ENCODE peak calls at places on chromosome 17, in five cellular contexts. One of them, this sample, is unnamed.

GRCh38 chr17:76341301-76341700 is 12.4 kb downstream of the PRPSAP1 start:
- DNase-seq in stimulated activated CD8-positive, alpha-beta memory T cell treated with anti-CD3 and anti-CD28 coated beads, Interleukin-15, amount 100 ng/mL, for 24 hours: no peak
- DNase-seq in CD4-positive, alpha-beta T cell: no peak
- DNase-seq in cardiac fibroblast: no peak
- DNase-seq in left colon: no peak
- DNase-seq in this sample: no peak

GRCh38 chr17:36808181-36808661 is 129.1 kb upstream of the LHX1 start:
- DNase-seq in stimulated activated CD8-positive, alpha-beta memory T cell treated with anti-CD3 and anti-CD28 coated beads, Interleukin-15, amount 100 ng/mL, for 24 hours: no peak
- DNase-seq in CD4-positive, alpha-beta T cell: no peak
- DNase-seq in cardiac fibroblast: peak; percentile 8
- DNase-seq in left colon: no peak
- DNase-seq in this sample: peak; percentile 9

GRCh38 chr17:48335858-48336500 is 94.0 kb downstream of the SKAP1 start:
- DNase-seq in stimulated activated CD8-positive, alpha-beta memory T cell treated with anti-CD3 and anti-CD28 coated beads, Interleukin-15, amount 100 ng/mL, for 24 hours: no peak
- DNase-seq in CD4-positive, alpha-beta T cell: no peak
- DNase-seq in cardiac fibroblast: peak; percentile 70
- DNase-seq in left colon: no peak
- DNase-seq in this sample: peak; percentile 26

GRCh38 chr17:17722081-17722905 is 41.0 kb downstream of the RAI1 start:
- DNase-seq in stimulated activated CD8-positive, alpha-beta memory T cell treated with anti-CD3 and anti-CD28 coated beads, Interleukin-15, amount 100 ng/mL, for 24 hours: no peak
- DNase-seq in CD4-positive, alpha-beta T cell: no peak
- DNase-seq in cardiac fibroblast: no peak
- DNase-seq in left colon: no peak
- DNase-seq in this sample: peak; percentile 40

GRCh38 chr17:32604966-32605365 is 118.2 kb downstream of the CDK5R1 start:
- DNase-seq in stimulated activated CD8-positive, alpha-beta memory T cell treated with anti-CD3 and anti-CD28 coated beads, Interleukin-15, amount 100 ng/mL, for 24 hours: no peak
- DNase-seq in CD4-positive, alpha-beta T cell: no peak
- DNase-seq in cardiac fibroblast: no peak
- DNase-seq in left colon: no peak
- DNase-seq in this sample: no peak

GRCh38 chr17:10177921-10178788 is 20.3 kb downstream of the GAS7 start:
- DNase-seq in stimulated activated CD8-positive, alpha-beta memory T cell treated with anti-CD3 and anti-CD28 coated beads, Interleukin-15, amount 100 ng/mL, for 24 hours: no peak
- DNase-seq in CD4-positive, alpha-beta T cell: no peak
- DNase-seq in cardiac fibroblast: peak; percentile 57
- DNase-seq in left colon: no peak
- DNase-seq in this sample: peak; percentile 14

GRCh38 chr17:47253541-47254402 is at the start of gene ITGB3:
- DNase-seq in stimulated activated CD8-positive, alpha-beta memory T cell treated with anti-CD3 and anti-CD28 coated beads, Interleukin-15, amount 100 ng/mL, for 24 hours: peak; percentile 26
- DNase-seq in CD4-positive, alpha-beta T cell: peak; percentile 42
- DNase-seq in cardiac fibroblast: peak; percentile 82
- DNase-seq in left colon: peak; percentile 83
- DNase-seq in this sample: peak; percentile 65

GRCh38 chr17:76268991-76269981 is 4.1 kb downstream of the UBALD2 start:
- DNase-seq in stimulated activated CD8-positive, alpha-beta memory T cell treated with anti-CD3 and anti-CD28 coated beads, Interleukin-15, amount 100 ng/mL, for 24 hours: no peak
- DNase-seq in CD4-positive, alpha-beta T cell: no peak
- DNase-seq in cardiac fibroblast: no peak
- DNase-seq in left colon: peak; percentile 29
- DNase-seq in this sample: no peak

GRCh38 chr17:17874478-17874877 is 37.7 kb upstream of the SREBF1 start:
- DNase-seq in stimulated activated CD8-positive, alpha-beta memory T cell treated with anti-CD3 and anti-CD28 coated beads, Interleukin-15, amount 100 ng/mL, for 24 hours: no peak
- DNase-seq in CD4-positive, alpha-beta T cell: no peak
- DNase-seq in cardiac fibroblast: no peak
- DNase-seq in left colon: no peak
- DNase-seq in this sample: peak; percentile 68

GRCh38 chr17:19454074-19454473 is 43.0 kb downstream of the RNF112 start:
- DNase-seq in stimulated activated CD8-positive, alpha-beta memory T cell treated with anti-CD3 and anti-CD28 coated beads, Interleukin-15, amount 100 ng/mL, for 24 hours: no peak
- DNase-seq in CD4-positive, alpha-beta T cell: no peak
- DNase-seq in cardiac fibroblast: no peak
- DNase-seq in left colon: no peak
- DNase-seq in this sample: no peak

GRCh38 chr17:7133424-7133823 is 18.8 kb upstream of the ASGR2 start:
- DNase-seq in stimulated activated CD8-positive, alpha-beta memory T cell treated with anti-CD3 and anti-CD28 coated beads, Interleukin-15, amount 100 ng/mL, for 24 hours: no peak
- DNase-seq in CD4-positive, alpha-beta T cell: peak; percentile 12
- DNase-seq in cardiac fibroblast: peak; percentile 3
- DNase-seq in left colon: no peak
- DNase-seq in this sample: no peak

GRCh38 chr17:49361129-49361901 is 735 bp downstream of the ZNF652 start:
- DNase-seq in stimulated activated CD8-positive, alpha-beta memory T cell treated with anti-CD3 and anti-CD28 coated beads, Interleukin-15, amount 100 ng/mL, for 24 hours: peak; percentile 44
- DNase-seq in CD4-positive, alpha-beta T cell: peak; percentile 77
- DNase-seq in cardiac fibroblast: peak; percentile 14
- DNase-seq in left colon: peak; percentile 68
- DNase-seq in this sample: peak; percentile 33

GRCh38 chr17:8649157-8650118 is 18.9 kb upstream of the MYH10 start:
- DNase-seq in stimulated activated CD8-positive, alpha-beta memory T cell treated with anti-CD3 and anti-CD28 coated beads, Interleukin-15, amount 100 ng/mL, for 24 hours: no peak
- DNase-seq in CD4-positive, alpha-beta T cell: no peak
- DNase-seq in cardiac fibroblast: peak; percentile 97
- DNase-seq in left colon: no peak
- DNase-seq in this sample: peak; percentile 99

GRCh38 chr17:36612323-36612722 is 10.9 kb downstream of the MRM1 start:
- DNase-seq in stimulated activated CD8-positive, alpha-beta memory T cell treated with anti-CD3 and anti-CD28 coated beads, Interleukin-15, amount 100 ng/mL, for 24 hours: no peak
- DNase-seq in CD4-positive, alpha-beta T cell: no peak
- DNase-seq in cardiac fibroblast: no peak
- DNase-seq in left colon: no peak
- DNase-seq in this sample: no peak

GRCh38 chr17:47694818-47695663 is 1.1 kb downstream of the TBKBP1 start:
- DNase-seq in stimulated activated CD8-positive, alpha-beta memory T cell treated with anti-CD3 and anti-CD28 coated beads, Interleukin-15, amount 100 ng/mL, for 24 hours: no peak
- DNase-seq in CD4-positive, alpha-beta T cell: no peak
- DNase-seq in cardiac fibroblast: peak; percentile 66
- DNase-seq in left colon: peak; percentile 66
- DNase-seq in this sample: peak; percentile 28

GRCh38 chr17:75239778-75240393 is 21.5 kb downstream of the GGA3 start:
- DNase-seq in stimulated activated CD8-positive, alpha-beta memory T cell treated with anti-CD3 and anti-CD28 coated beads, Interleukin-15, amount 100 ng/mL, for 24 hours: no peak
- DNase-seq in CD4-positive, alpha-beta T cell: no peak
- DNase-seq in cardiac fibroblast: no peak
- DNase-seq in left colon: no peak
- DNase-seq in this sample: no peak

GRCh38 chr17:8799001-8799850 is at the start of gene MFSD6L:
- DNase-seq in stimulated activated CD8-positive, alpha-beta memory T cell treated with anti-CD3 and anti-CD28 coated beads, Interleukin-15, amount 100 ng/mL, for 24 hours: no peak
- DNase-seq in CD4-positive, alpha-beta T cell: no peak
- DNase-seq in cardiac fibroblast: peak; percentile 5
- DNase-seq in left colon: peak; percentile 84
- DNase-seq in this sample: no peak

GRCh38 chr17:44997733-44998520 is 29.8 kb upstream of the C1QL1 start:
- DNase-seq in stimulated activated CD8-positive, alpha-beta memory T cell treated with anti-CD3 and anti-CD28 coated beads, Interleukin-15, amount 100 ng/mL, for 24 hours: no peak
- DNase-seq in CD4-positive, alpha-beta T cell: no peak
- DNase-seq in cardiac fibroblast: peak; percentile 65
- DNase-seq in left colon: no peak
- DNase-seq in this sample: no peak

GRCh38 chr17:50354198-50354597 is 8.3 kb downstream of the XYLT2 start:
- DNase-seq in stimulated activated CD8-positive, alpha-beta memory T cell treated with anti-CD3 and anti-CD28 coated beads, Interleukin-15, amount 100 ng/mL, for 24 hours: no peak
- DNase-seq in CD4-positive, alpha-beta T cell: no peak
- DNase-seq in cardiac fibroblast: no peak
- DNase-seq in left colon: no peak
- DNase-seq in this sample: no peak

GRCh38 chr17:40075216-40076100 is 12.7 kb downstream of the THRA start:
- DNase-seq in stimulated activated CD8-positive, alpha-beta memory T cell treated with anti-CD3 and anti-CD28 coated beads, Interleukin-15, amount 100 ng/mL, for 24 hours: peak; percentile 50
- DNase-seq in CD4-positive, alpha-beta T cell: peak; percentile 63
- DNase-seq in cardiac fibroblast: peak; percentile 79
- DNase-seq in left colon: peak; percentile 83
- DNase-seq in this sample: no peak

This sample was measured in astrocyte.